ENCODE peak calls at places on chromosomes 1 and 21, in six cellular contexts. W is cardiac fibroblast, H is A549, V is colonic mucosa, S is fibroblast of villous mesenchyme, Y is PC-9. I is an unnamed sample.

GRCh38 chr1:225999912-226000337 is 782 bp upstream of the SDE2 start:
- DNase-seq in Y (no peak), W (peak), V (no peak), H (no peak), S (peak), I (no peak)

GRCh38 chr1:72485786-72486185 is 203.4 kb upstream of the NEGR1 start:
- DNase-seq in S (no peak), V (no peak), H (no peak), W (no peak), Y (no peak), I (no peak)

GRCh38 chr1:230382060-230382491 is 44.1 kb downstream of the PGBD5 start:
- DNase-seq in V (no peak), S (no peak), W (peak), Y (no peak), H (peak), I (no peak)

GRCh38 chr1:243364330-243364729 is 108.5 kb downstream of the SDCCAG8 start:
- DNase-seq in Y (no peak), V (no peak), W (no peak), H (no peak), S (no peak), I (no peak)

GRCh38 chr1:87556326-87556725 is 227.6 kb downstream of the LMO4 start:
- DNase-seq in S (no peak), Y (no peak), V (no peak), H (no peak), W (peak), I (no peak)

GRCh38 chr1:170218261-170218660 is 72.5 kb downstream of the NTMT2 start:
- DNase-seq in V (no peak), W (no peak), H (no peak), S (no peak), Y (no peak), I (no peak)

GRCh38 chr1:230189276-230190183 is 122.5 kb downstream of the GALNT2 start:
- DNase-seq in H (no peak), W (no peak), S (no peak), V (no peak), Y (no peak), I (no peak)

GRCh38 chr1:50724626-50725286 is 235.3 kb downstream of the FAF1 start:
- DNase-seq in Y (no peak), W (no peak), H (no peak), V (no peak), S (no peak), I (no peak)

GRCh38 chr1:50419192-50419906 is 3.9 kb downstream of the DMRTA2 start:
- DNase-seq in H (no peak), S (no peak), Y (no peak), V (no peak), W (no peak), I (no peak)

GRCh38 chr1:48236716-48237470 is 14.4 kb downstream of the SLC5A9 start:
- DNase-seq in Y (no peak), H (peak), V (peak), S (peak), W (peak), I (peak)

GRCh38 chr1:248000169-248000568 is 13.3 kb upstream of the OR2L5 start:
- DNase-seq in H (no peak), Y (no peak), W (no peak), S (no peak), V (no peak), I (no peak)

GRCh38 chr1:178538192-178538916 is 25.4 kb downstream of the TEX35 start:
- DNase-seq in Y (peak), V (no peak), H (peak), S (peak), W (peak), I (no peak)

GRCh38 chr1:87880747-87881133 is 552.1 kb downstream of the LMO4 start:
- DNase-seq in H (no peak), V (no peak), S (peak), W (peak), Y (no peak), I (peak)

GRCh38 chr1:156608036-156608674 is 6.9 kb upstream of the GPATCH4 start:
- DNase-seq in H (peak), W (peak), V (peak), Y (peak), S (peak), I (peak)

GRCh38 chr1:86062458-86062857 is 94.1 kb downstream of the COL24A1 start:
- DNase-seq in Y (no peak), S (no peak), V (no peak), H (no peak), W (peak), I (no peak)

GRCh38 chr21:36097427-36098230 is 27.8 kb downstream of the CBR1 start:
- DNase-seq in S (peak), W (no peak), H (no peak), Y (no peak), V (no peak), I (no peak)

GRCh38 chr1:111723091-111723806 is 15.9 kb downstream of the INKA2 start:
- DNase-seq in H (no peak), S (no peak), W (no peak), V (no peak), Y (no peak), I (no peak)

GRCh38 chr1:226599636-226600238 is 51.2 kb downstream of the STUM start:
- DNase-seq in V (no peak), S (no peak), Y (no peak), H (no peak), W (no peak), I (no peak)

GRCh38 chr1:175742790-175743459 is 470 bp downstream of the TNR start:
- DNase-seq in H (peak), V (no peak), W (peak), S (peak), Y (no peak), I (no peak)

GRCh38 chr21:28669331-28669730 is 323.3 kb downstream of the LTN1 start:
- DNase-seq in V (no peak), H (no peak), Y (no peak), W (no peak), S (no peak), I (no peak)

GRCh38 chr1:61941794-61942193 is 199.5 kb downstream of the PATJ start:
- DNase-seq in H (no peak), V (no peak), S (no peak), W (no peak), Y (no peak), I (no peak)

GRCh38 chr1:224989615-224990014 is 60.1 kb downstream of the DNAH14 start:
- DNase-seq in Y (no peak), V (no peak), H (no peak), S (no peak), W (no peak), I (no peak)

GRCh38 chr1:244049142-244049968 is 1.7 kb upstream of the ZBTB18 start:
- DNase-seq in W (no peak), V (peak), Y (no peak), H (no peak), S (peak), I (no peak)

GRCh38 chr1:33221385-33221758 is 34.9 kb upstream of the ZNF362 start:
- DNase-seq in S (peak), V (no peak), Y (no peak), H (no peak), W (peak), I (no peak)

GRCh38 chr21:25370311-25370744 is 237.0 kb downstream of the MRPL39 start:
- DNase-seq in H (no peak), W (peak), Y (no peak), V (no peak), S (peak), I (peak)

GRCh38 chr1:175000697-175001187 is 995 bp downstream of the CACYBP start:
- DNase-seq in H (no peak), V (no peak), Y (no peak), S (no peak), W (peak), I (no peak)

GRCh38 chr1:229230893-229231753 is 39.8 kb upstream of the RAB4A start:
- DNase-seq in Y (peak), V (no peak), W (peak), H (peak), S (no peak), I (no peak)

GRCh38 chr1:9249534-9250335 is 15.2 kb downstream of the H6PD start:
- DNase-seq in V (peak), S (peak), H (peak), W (peak), Y (no peak), I (no peak)
- TF ChIP-seq CTCF in V (peak), S (peak), H (peak), W (peak), Y (peak), I (peak)

DNA sequence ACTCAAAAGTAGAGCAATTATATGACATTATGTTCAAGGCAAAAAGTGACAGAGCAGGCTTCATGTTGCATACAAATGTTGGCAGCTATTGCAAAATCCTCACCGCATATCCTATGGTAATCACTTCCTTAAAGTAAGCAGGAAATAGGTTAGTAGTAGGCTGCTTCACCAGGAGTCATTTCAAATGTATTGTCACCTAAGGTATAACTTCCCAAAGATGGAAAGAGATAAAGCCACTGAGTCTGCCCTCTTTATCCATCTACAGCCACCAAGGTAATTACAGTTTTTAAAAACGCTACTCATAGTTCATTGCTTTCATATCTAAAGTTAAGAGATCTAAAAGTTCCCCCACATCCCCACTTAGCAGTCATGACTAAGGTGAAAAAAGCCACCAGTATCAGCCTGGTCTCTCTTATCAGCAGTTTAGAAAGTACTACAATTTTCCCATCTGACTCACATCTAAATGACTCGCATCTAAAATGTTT is 31.6 kb upstream of the UBE2U start:
- DNase-seq in V (peak), W (peak), Y (peak), S (peak), H (peak), I (peak)
- H3K4me3 ChIP-seq in V (no peak), W (no peak), Y (peak), S (no peak), H (no peak), I (no peak)

DNA sequence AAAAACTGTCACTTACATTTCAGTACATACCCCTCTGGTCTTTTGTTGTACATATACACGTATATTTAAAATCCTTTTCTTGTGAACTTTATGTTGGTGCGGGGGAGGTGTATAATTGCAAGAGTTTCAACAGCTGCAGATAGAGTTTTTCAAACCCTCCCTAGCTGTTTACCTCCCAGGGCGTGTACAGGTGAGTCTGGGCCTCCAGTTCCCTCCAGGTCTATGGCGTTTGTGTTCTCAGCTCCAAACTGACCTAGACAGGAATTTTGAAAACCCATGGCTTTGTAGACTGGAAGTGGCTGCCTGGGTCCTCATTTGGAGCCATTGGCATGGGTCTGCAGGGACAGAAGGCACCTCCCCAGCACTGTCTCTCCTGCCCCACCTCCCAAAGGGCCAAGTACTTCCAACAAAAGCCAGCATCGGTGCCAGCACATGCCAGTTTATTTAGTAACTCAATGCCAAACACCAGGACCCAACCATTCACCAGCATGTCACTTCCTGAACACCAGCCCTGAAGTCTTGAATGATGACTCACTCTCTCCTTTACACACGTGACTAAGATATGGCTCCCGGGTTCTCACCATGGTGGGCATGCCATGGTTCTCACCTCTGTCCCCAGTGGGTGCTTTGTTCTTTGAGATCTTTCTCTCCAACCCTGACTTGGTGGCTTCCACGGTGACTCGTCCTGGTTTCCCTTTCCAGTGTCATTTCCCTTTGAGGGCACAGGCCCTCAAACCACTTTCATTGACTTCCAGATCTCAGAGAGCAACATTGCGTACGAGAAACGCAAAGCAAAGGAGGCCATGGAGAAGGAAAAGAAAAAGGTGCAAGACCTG is 57.3 kb upstream of the EFHD2 start:
- DNase-seq in W (peak), S (peak), Y (peak), H (peak), V (peak), I (peak)
- TF ChIP-seq CTCF in W (no peak), S (no peak), Y (no peak), H (no peak), V (no peak), I (no peak)

GRCh38 chr1:200892546-200892945 is 2.2 kb upstream of the INAVA start:
- DNase-seq in Y (peak), H (no peak), W (no peak), S (no peak), V (no peak), I (no peak)

GRCh38 chr1:200889571-200889970 is 5.1 kb upstream of the INAVA start:
- DNase-seq in H (no peak), V (no peak), Y (no peak), W (no peak), S (no peak), I (no peak)

GRCh38 chr1:200891774-200892157 is 2.9 kb upstream of the INAVA start:
- DNase-seq in H (peak), V (peak), W (no peak), Y (no peak), S (no peak), I (no peak)

GRCh38 chr1:200890027-200890426 is 4.7 kb upstream of the INAVA start:
- DNase-seq in Y (no peak), W (no peak), V (no peak), H (no peak), S (no peak), I (no peak)

DNA sequence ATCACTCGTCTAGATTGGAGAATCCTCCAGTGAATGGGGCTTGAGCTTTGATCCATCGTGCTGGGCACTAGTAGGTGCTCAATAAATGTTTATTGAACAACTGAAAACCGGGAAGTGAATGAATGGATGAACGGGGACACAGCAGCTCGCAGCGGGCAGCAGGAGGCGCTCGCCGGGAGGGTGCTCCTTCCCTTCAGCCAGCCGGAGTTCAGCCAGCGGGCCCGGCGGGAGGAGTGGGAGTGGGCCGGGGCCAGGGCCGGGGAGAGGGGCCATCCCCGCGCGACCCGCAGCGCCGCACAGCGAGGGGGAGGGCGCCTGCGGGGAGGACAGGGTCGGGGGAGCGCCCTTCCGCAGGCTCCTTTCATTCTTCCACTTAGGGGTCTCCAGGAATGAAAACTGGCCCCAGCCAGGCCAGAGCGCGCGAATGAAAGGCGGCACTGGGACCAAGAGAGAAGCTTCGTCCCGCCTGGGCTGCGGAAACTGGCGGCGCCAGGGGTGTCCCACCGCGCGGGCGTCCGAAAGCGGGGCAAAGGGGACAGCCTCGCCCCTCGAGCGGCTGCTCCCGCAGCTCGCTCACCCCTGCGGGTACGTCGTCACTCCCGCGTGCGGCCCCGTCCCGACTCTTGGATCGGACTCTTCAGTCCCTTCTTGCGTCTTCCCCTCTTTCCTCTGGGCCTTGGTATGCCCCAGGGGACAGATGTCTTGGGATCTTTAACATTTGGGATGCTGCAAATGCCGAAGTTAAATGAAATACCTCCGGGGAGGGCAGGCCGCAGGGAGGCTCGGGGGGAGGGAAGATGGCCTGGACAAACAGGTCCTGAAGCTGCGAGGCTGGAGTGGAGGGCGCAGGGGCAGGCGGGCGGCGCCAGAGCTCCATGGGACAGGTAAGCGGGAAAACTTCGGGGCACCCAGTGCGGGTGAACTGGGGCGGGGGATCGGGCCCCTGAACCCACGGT is 3.6 kb upstream of the INAVA start:
- DNase-seq in S (peak), Y (peak), H (peak), W (peak), V (peak), I (no peak)
- H3K4me3 ChIP-seq in S (peak), Y (peak), H (peak), W (peak), V (peak), I (peak)

GRCh38 chr21:45010096-45010495 is 64.3 kb upstream of the ADARB1 start:
- DNase-seq in S (no peak), H (no peak), W (no peak), Y (peak), V (no peak), I (no peak)
- TF ChIP-seq CTCF in S (no peak), H (no peak), W (no peak), Y (no peak), V (no peak), I (no peak)

GRCh38 chr21:45019076-45019886 is 55.1 kb upstream of the ADARB1 start:
- DNase-seq in H (no peak), Y (no peak), S (no peak), V (no peak), W (no peak), I (no peak)
- H3K4me3 ChIP-seq in H (peak), Y (no peak), S (no peak), V (no peak), W (no peak), I (no peak)